ENCODE peak calls at places on chromosomes 3 and 15, in four cellular contexts. One of them, this sample, is unnamed.

GRCh38 chr15:82995938-82996337 is 9.9 kb downstream of the RAMAC start:
- DNase-seq in H9: no peak
- DNase-seq in mesendoderm: peak
- DNase-seq in H1: no peak
- DNase-seq in this sample: peak

GRCh38 chr15:25464784-25465183 is 26.0 kb upstream of the UBE3A start:
- DNase-seq in H9: no peak
- DNase-seq in mesendoderm: no peak
- DNase-seq in H1: no peak
- DNase-seq in this sample: no peak

GRCh38 chr3:150346956-150347863 is 60.9 kb upstream of the TSC22D2 start:
- DNase-seq in H9: no peak
- DNase-seq in mesendoderm: no peak
- DNase-seq in H1: no peak
- DNase-seq in this sample: peak

GRCh38 chr3:126493731-126494130 is 18.0 kb upstream of the ZXDC start:
- DNase-seq in H9: no peak
- DNase-seq in mesendoderm: no peak
- DNase-seq in H1: no peak
- DNase-seq in this sample: no peak

GRCh38 chr3:197229836-197230235 is 68.6 kb downstream of the DLG1 start:
- DNase-seq in H9: no peak
- DNase-seq in mesendoderm: no peak
- DNase-seq in H1: no peak
- DNase-seq in this sample: no peak

GRCh38 chr3:194205675-194206133 is 69.8 kb downstream of the HES1 start:
- DNase-seq in H9: peak
- DNase-seq in mesendoderm: peak
- DNase-seq in H1: no peak
- DNase-seq in this sample: no peak

GRCh38 chr3:11810276-11810675 is 36.4 kb downstream of the TAMM41 start:
- DNase-seq in H9: no peak
- DNase-seq in mesendoderm: no peak
- DNase-seq in H1: no peak
- DNase-seq in this sample: peak

GRCh38 chr3:119831941-119832371 is 50.1 kb downstream of the NR1I2 start:
- DNase-seq in H9: no peak
- DNase-seq in mesendoderm: peak
- DNase-seq in H1: no peak
- DNase-seq in this sample: peak

GRCh38 chr3:14434105-14434504 is 31.7 kb downstream of the SLC6A6 start:
- DNase-seq in H9: no peak
- DNase-seq in mesendoderm: no peak
- DNase-seq in H1: no peak
- DNase-seq in this sample: peak

GRCh38 chr15:87858651-87859050 is 397.9 kb downstream of the NTRK3 start:
- DNase-seq in H9: no peak
- DNase-seq in mesendoderm: no peak
- DNase-seq in H1: no peak
- DNase-seq in this sample: no peak
- H3K56ac ChIP-seq in H9: no peak
- H3K56ac ChIP-seq in mesendoderm: no peak
- H3K56ac ChIP-seq in H1: no peak
- H3K56ac ChIP-seq in this sample: no peak

GRCh38 chr3:19394946-19395345 is 246.6 kb downstream of the KCNH8 start:
- DNase-seq in H9: no peak
- DNase-seq in mesendoderm: no peak
- DNase-seq in H1: no peak
- DNase-seq in this sample: no peak

GRCh38 chr3:19396726-19397125 is 248.4 kb downstream of the KCNH8 start:
- DNase-seq in H9: no peak
- DNase-seq in mesendoderm: no peak
- DNase-seq in H1: no peak
- DNase-seq in this sample: no peak

GRCh38 chr3:19399356-19399755 is 251.0 kb downstream of the KCNH8 start:
- DNase-seq in H9: no peak
- DNase-seq in mesendoderm: peak
- DNase-seq in H1: no peak
- DNase-seq in this sample: no peak

GRCh38 chr3:19399836-19400235 is 251.5 kb downstream of the KCNH8 start:
- DNase-seq in H9: no peak
- DNase-seq in mesendoderm: no peak
- DNase-seq in H1: no peak
- DNase-seq in this sample: no peak
- H4K5ac ChIP-seq in H9: no peak
- H4K5ac ChIP-seq in mesendoderm: no peak
- H4K5ac ChIP-seq in H1: no peak
- H4K5ac ChIP-seq in this sample: no peak

DNA sequence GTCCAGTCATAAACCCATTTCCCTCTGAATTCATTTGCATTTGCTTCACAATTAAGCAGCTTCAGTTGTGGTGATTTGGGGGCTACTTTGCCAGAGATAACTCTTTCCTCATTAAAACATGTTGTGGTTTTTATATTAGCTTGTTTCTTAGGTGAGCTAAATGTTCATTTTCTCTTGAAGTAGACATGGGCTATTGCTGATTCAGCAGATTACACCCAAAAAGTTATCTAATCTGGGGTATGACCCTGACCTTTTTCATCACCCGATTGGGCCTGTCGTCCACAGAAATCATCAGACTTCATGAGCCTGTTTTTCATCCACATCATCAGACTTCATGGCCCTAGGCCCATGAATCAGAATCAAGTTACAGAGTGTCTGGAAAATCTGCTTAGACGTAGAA is 97.5 kb upstream of the KLHL25 start:
- DNase-seq in H9: no peak
- DNase-seq in mesendoderm: no peak
- DNase-seq in H1: no peak
- DNase-seq in this sample: no peak
- H3K23ac ChIP-seq in H9: no peak
- H3K23ac ChIP-seq in mesendoderm: no peak
- H3K23ac ChIP-seq in H1: no peak
- H3K23ac ChIP-seq in this sample: no peak

DNA sequence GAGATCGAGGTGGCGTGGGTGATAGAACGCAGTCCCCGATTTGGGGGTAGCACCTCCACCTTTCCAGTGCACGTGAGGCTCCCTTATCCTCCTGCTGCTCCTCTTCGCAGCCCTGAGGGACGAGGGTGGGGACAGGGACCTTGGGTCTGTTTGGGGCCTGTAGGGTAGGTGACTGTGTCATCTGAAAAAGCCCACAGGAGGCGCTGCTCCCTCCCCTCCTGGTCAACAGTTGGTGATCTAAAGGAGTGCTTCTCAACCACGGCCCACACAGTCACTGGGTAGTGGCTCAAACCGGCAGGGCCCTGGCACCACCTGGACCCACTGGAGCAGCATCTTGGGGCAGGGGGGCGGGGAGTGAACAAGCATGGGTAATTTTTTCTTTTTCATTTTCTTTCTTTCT is 7.1 kb downstream of the LRRK1 start:
- DNase-seq in H9: peak
- DNase-seq in mesendoderm: peak
- DNase-seq in H1: no peak
- DNase-seq in this sample: no peak
- H3K56ac ChIP-seq in H9: no peak
- H3K56ac ChIP-seq in mesendoderm: no peak
- H3K56ac ChIP-seq in H1: no peak
- H3K56ac ChIP-seq in this sample: no peak

GRCh38 chr3:45949432-45949831 is 6.2 kb downstream of the CXCR6 start:
- DNase-seq in H9: no peak
- DNase-seq in mesendoderm: no peak
- DNase-seq in H1: no peak
- DNase-seq in this sample: no peak

GRCh38 chr3:45948881-45949280 is 5.6 kb downstream of the CXCR6 start:
- DNase-seq in H9: no peak
- DNase-seq in mesendoderm: no peak
- DNase-seq in H1: no peak
- DNase-seq in this sample: no peak

GRCh38 chr3:45950686-45951600 is 7.7 kb downstream of the CXCR6 start:
- DNase-seq in H9: no peak
- DNase-seq in mesendoderm: no peak
- DNase-seq in H1: no peak
- DNase-seq in this sample: no peak

GRCh38 chr3:45948409-45948808 is 5.1 kb downstream of the CXCR6 start:
- DNase-seq in H9: no peak
- DNase-seq in mesendoderm: no peak
- DNase-seq in H1: no peak
- DNase-seq in this sample: peak

GRCh38 chr3:45950131-45950530 is 6.9 kb downstream of the CXCR6 start:
- DNase-seq in H9: peak
- DNase-seq in mesendoderm: no peak
- DNase-seq in H1: no peak
- DNase-seq in this sample: no peak
- H4K5ac ChIP-seq in H9: no peak
- H4K5ac ChIP-seq in mesendoderm: no peak
- H4K5ac ChIP-seq in H1: no peak
- H4K5ac ChIP-seq in this sample: no peak

This sample was measured in IMR-90.